ENCODE peak calls at places on chromosomes 2 and 18, in eight cellular contexts. One of them, this sample, is unnamed.

GRCh38 chr2:136248242-136248641 is 130.3 kb upstream of the CXCR4 start:
- DNase-seq in endodermal cell: no peak
- DNase-seq in ACHN: no peak
- DNase-seq in CD8-positive, alpha-beta T cell: no peak
- DNase-seq in DMS 273 treated with DMSO at 0.1 percent for 48 hours: peak
- DNase-seq in heart left ventricle: peak
- DNase-seq in WERI-Rb-1: no peak
- DNase-seq in islet precursor cell: no peak
- DNase-seq in this sample: no peak

GRCh38 chr2:237752761-237753165 is 45.8 kb upstream of the RBM44 start:
- DNase-seq in endodermal cell: no peak
- DNase-seq in ACHN: no peak
- DNase-seq in CD8-positive, alpha-beta T cell: no peak
- DNase-seq in DMS 273 treated with DMSO at 0.1 percent for 48 hours: no peak
- DNase-seq in heart left ventricle: no peak
- DNase-seq in WERI-Rb-1: no peak
- DNase-seq in islet precursor cell: peak
- DNase-seq in this sample: no peak

GRCh38 chr18:59612461-59612860 is 84.8 kb downstream of the CCBE1 start:
- DNase-seq in endodermal cell: no peak
- DNase-seq in ACHN: no peak
- DNase-seq in CD8-positive, alpha-beta T cell: no peak
- DNase-seq in DMS 273 treated with DMSO at 0.1 percent for 48 hours: no peak
- DNase-seq in heart left ventricle: no peak
- DNase-seq in WERI-Rb-1: no peak
- DNase-seq in islet precursor cell: no peak
- DNase-seq in this sample: no peak

GRCh38 chr18:36530676-36531405 is 233.3 kb downstream of the FHOD3 start:
- DNase-seq in endodermal cell: no peak
- DNase-seq in ACHN: no peak
- DNase-seq in CD8-positive, alpha-beta T cell: no peak
- DNase-seq in DMS 273 treated with DMSO at 0.1 percent for 48 hours: peak
- DNase-seq in heart left ventricle: no peak
- DNase-seq in WERI-Rb-1: no peak
- DNase-seq in islet precursor cell: no peak
- DNase-seq in this sample: no peak

GRCh38 chr2:148515976-148516375 is 128.6 kb upstream of the EPC2 start:
- DNase-seq in endodermal cell: no peak
- DNase-seq in ACHN: no peak
- DNase-seq in CD8-positive, alpha-beta T cell: no peak
- DNase-seq in DMS 273 treated with DMSO at 0.1 percent for 48 hours: no peak
- DNase-seq in heart left ventricle: no peak
- DNase-seq in WERI-Rb-1: no peak
- DNase-seq in islet precursor cell: no peak
- DNase-seq in this sample: no peak

GRCh38 chr2:154700142-154700541 is 1.6 kb downstream of the KCNJ3 start:
- DNase-seq in endodermal cell: no peak
- DNase-seq in ACHN: no peak
- DNase-seq in CD8-positive, alpha-beta T cell: no peak
- DNase-seq in DMS 273 treated with DMSO at 0.1 percent for 48 hours: peak
- DNase-seq in heart left ventricle: no peak
- DNase-seq in WERI-Rb-1: no peak
- DNase-seq in islet precursor cell: no peak
- DNase-seq in this sample: no peak

GRCh38 chr2:51881673-51882072 is 849.7 kb upstream of the NRXN1 start:
- DNase-seq in endodermal cell: no peak
- DNase-seq in ACHN: no peak
- DNase-seq in CD8-positive, alpha-beta T cell: no peak
- DNase-seq in DMS 273 treated with DMSO at 0.1 percent for 48 hours: no peak
- DNase-seq in heart left ventricle: no peak
- DNase-seq in WERI-Rb-1: no peak
- DNase-seq in islet precursor cell: no peak
- DNase-seq in this sample: no peak

GRCh38 chr18:32454667-32455066 is 16.0 kb downstream of the GAREM1 start:
- DNase-seq in endodermal cell: no peak
- DNase-seq in ACHN: no peak
- DNase-seq in CD8-positive, alpha-beta T cell: no peak
- DNase-seq in DMS 273 treated with DMSO at 0.1 percent for 48 hours: no peak
- DNase-seq in heart left ventricle: no peak
- DNase-seq in WERI-Rb-1: no peak
- DNase-seq in islet precursor cell: no peak
- DNase-seq in this sample: no peak

GRCh38 chr2:50748652-50749174 is 283.2 kb downstream of the NRXN1 start:
- DNase-seq in endodermal cell: no peak
- DNase-seq in ACHN: no peak
- DNase-seq in CD8-positive, alpha-beta T cell: no peak
- DNase-seq in DMS 273 treated with DMSO at 0.1 percent for 48 hours: peak
- DNase-seq in heart left ventricle: no peak
- DNase-seq in WERI-Rb-1: no peak
- DNase-seq in islet precursor cell: no peak
- DNase-seq in this sample: no peak

GRCh38 chr2:49248506-49248905 is 94.2 kb upstream of the FSHR start:
- DNase-seq in endodermal cell: no peak
- DNase-seq in ACHN: peak
- DNase-seq in CD8-positive, alpha-beta T cell: no peak
- DNase-seq in DMS 273 treated with DMSO at 0.1 percent for 48 hours: no peak
- DNase-seq in heart left ventricle: no peak
- DNase-seq in WERI-Rb-1: no peak
- DNase-seq in islet precursor cell: peak
- DNase-seq in this sample: no peak

This sample was measured in mesenteric fat pad.